ENCODE peak calls at places on chromosomes 5 and 9, in nine cellular contexts. A is GM10248, J is AG20443, H is fibroblast of villous mesenchyme, I is mammary epithelial cell, E is IMR-90, D is RPMI7951, Q is T-helper 17 cell, S is spleen. N is an unnamed sample.

GRCh38 chr9:127064335-127064734 is 58.1 kb downstream of the ANGPTL2 start:
- DNase-seq in D (no peak), I (no peak), Q (no peak), H (no peak), J (no peak), S (no peak), A (no peak), E (no peak), N (no peak)

GRCh38 chr9:134170525-134171315 is 6.4 kb upstream of the RNU6ATAC start:
- DNase-seq in E (no peak), Q (no peak), I (no peak), A (no peak), D (no peak), S (no peak), J (no peak), H (no peak), N (no peak)

GRCh38 chr9:98491778-98492177 is 217.0 kb downstream of the GABBR2 start:
- DNase-seq in Q (no peak), A (no peak), D (peak; percentile 17), J (peak; percentile 56), H (peak; percentile 50), E (peak; percentile 76), S (no peak), I (no peak), N (peak; percentile 82)

GRCh38 chr5:173969167-173970049 is 19.6 kb upstream of the C5orf47 start:
- DNase-seq in S (no peak), H (peak; percentile 73), J (peak; percentile 54), I (no peak), D (no peak), E (peak; percentile 88), A (no peak), Q (no peak), N (peak; percentile 59)

GRCh38 chr5:527646-528591 is 3.7 kb upstream of the SLC9A3 start:
- DNase-seq in H (no peak), Q (no peak), A (no peak), I (no peak), J (no peak), D (no peak), E (no peak), S (peak; percentile 78), N (no peak)

GRCh38 chr5:33118761-33119415 is 321.9 kb upstream of the TARS1 start:
- DNase-seq in Q (no peak), H (no peak), I (peak; percentile 82), S (no peak), E (peak; percentile 36), A (no peak), D (peak; percentile 4), J (no peak), N (peak; percentile 35)

GRCh38 chr9:14412778-14413177 is 98.8 kb upstream of the NFIB start:
- DNase-seq in S (no peak), I (no peak), D (no peak), J (no peak), H (no peak), Q (no peak), E (no peak), A (no peak), N (no peak)

GRCh38 chr5:16673241-16673998 is 56.6 kb upstream of the RETREG1 start:
- DNase-seq in I (no peak), Q (no peak), E (no peak), D (no peak), H (no peak), S (no peak), J (no peak), A (no peak), N (no peak)

GRCh38 chr5:143428738-143429420 is 25.4 kb upstream of the NR3C1 start:
- DNase-seq in H (no peak), I (no peak), Q (no peak), S (no peak), D (no peak), E (no peak), A (no peak), J (no peak), N (no peak)

GRCh38 chr5:77643654-77644404 is 5.3 kb upstream of the OTP start:
- DNase-seq in H (no peak), J (no peak), E (no peak), I (no peak), D (no peak), A (no peak), S (no peak), Q (no peak), N (no peak)

GRCh38 chr9:128921881-128922763 is 1.3 kb downstream of the PHYHD1 start:
- DNase-seq in S (no peak), I (no peak), E (peak; percentile 50), Q (no peak), J (peak; percentile 61), H (peak; percentile 97), D (peak; percentile 15), A (peak; percentile 58), N (peak; percentile 57)

GRCh38 chr5:17878541-17878940 is 244.3 kb downstream of the TAF11L14 start:
- DNase-seq in S (no peak), E (no peak), I (no peak), H (no peak), A (no peak), J (no peak), Q (no peak), D (no peak), N (no peak)

GRCh38 chr9:33374634-33375237 is 27.6 kb downstream of the AQP7 start:
- DNase-seq in E (peak; percentile 74), J (peak; percentile 89), D (peak; percentile 59), S (peak; percentile 81), Q (peak; percentile 53), I (peak; percentile 60), A (peak; percentile 73), H (peak; percentile 81), N (peak; percentile 76)

GRCh38 chr9:88809371-88809770 is 181.9 kb upstream of the S1PR3 start:
- DNase-seq in Q (no peak), J (no peak), E (peak; percentile 24), A (no peak), D (no peak), H (peak; percentile 81), S (no peak), I (no peak), N (no peak)

GRCh38 chr9:133683494-133684460 is 47.6 kb downstream of the DBH start:
- DNase-seq in J (no peak), E (peak; percentile 4), Q (peak; percentile 61), A (no peak), D (no peak), S (peak; percentile 70), H (peak; percentile 55), I (no peak), N (no peak)

GRCh38 chr5:139273572-139274264 is 19.8 kb upstream of the MATR3 start:
- DNase-seq in Q (peak; percentile 79), A (peak; percentile 97), E (peak; percentile 80), H (peak; percentile 90), J (peak; percentile 99), D (peak; percentile 84), S (peak; percentile 97), I (peak; percentile 87), N (peak; percentile 91)

GRCh38 chr5:23332650-23333251 is 174.7 kb upstream of the PRDM9 start:
- DNase-seq in Q (no peak), I (peak; percentile 24), E (no peak), A (no peak), J (no peak), D (no peak), S (no peak), H (no peak), N (no peak)

GRCh38 chr5:44952376-44952775 is 143.6 kb downstream of the MRPS30 start:
- DNase-seq in H (peak; percentile 1), S (no peak), E (peak; percentile 15), Q (no peak), J (peak; percentile 23), A (peak; percentile 20), I (peak; percentile 30), D (peak; percentile 46), N (peak; percentile 1)

GRCh38 chr5:63240063-63240755 is 661.6 kb downstream of the LRRC70 start:
- DNase-seq in D (no peak), S (no peak), E (no peak), I (no peak), A (no peak), H (no peak), Q (no peak), J (no peak), N (no peak)

N was measured in EL.